ENCODE peak calls at places on chromosomes 4 and X, in eight cellular contexts. T, S, N, Z, J, V, D and I are unnamed samples. For H3K4me1, the result is how much of the 10 kb centered on the place peaks cover.

GRCh38 chrX:150032742-150033141 is 94.5 kb upstream of the EOLA2 start:
- DNase-seq in T (no peak), S (no peak), N (peak), Z (no peak), J (no peak), V (peak), D (no peak), I (no peak)

GRCh38 chrX:151776113-151776790 is 41.7 kb downstream of the CNGA2 start:
- DNase-seq in T (no peak), S (no peak), N (no peak), Z (no peak), J (no peak), V (no peak), D (no peak), I (no peak)

GRCh38 chr4:106852416-106852815 is 183.7 kb downstream of the DKK2 start:
- DNase-seq in T (no peak), S (no peak), N (no peak), Z (no peak), J (no peak), V (no peak), D (no peak), I (no peak)

GRCh38 chr4:41360911-41361830 is 104.4 kb downstream of the UCHL1 start:
- DNase-seq in T (peak), S (peak), N (peak), Z (no peak), J (peak), V (peak), D (peak), I (no peak)

GRCh38 chr4:174540175-174540574 is 17.9 kb upstream of the HPGD start:
- DNase-seq in T (no peak), S (no peak), N (no peak), Z (no peak), J (no peak), V (no peak), D (no peak), I (no peak)

GRCh38 chr4:65954416-65954815 is 284.1 kb upstream of the EPHA5 start:
- DNase-seq in T (no peak), S (no peak), N (no peak), Z (no peak), J (no peak), V (no peak), D (no peak), I (no peak)

GRCh38 chr4:100117749-100118148 is 72.5 kb downstream of the DDIT4L start:
- DNase-seq in T (no peak), S (no peak), N (peak), Z (no peak), J (no peak), V (peak), D (no peak), I (no peak)

GRCh38 chr4:135741583-135741982 is 1540.0 kb upstream of the PABPC4L start:
- DNase-seq in T (no peak), S (no peak), N (no peak), Z (no peak), J (no peak), V (no peak), D (no peak), I (no peak)

GRCh38 chr4:28518781-28519180 is 1658.1 kb downstream of the STIM2 start:
- DNase-seq in T (no peak), S (no peak), N (no peak), Z (no peak), J (no peak), V (no peak), D (no peak), I (no peak)

GRCh38 chr4:1661695-1662094 is 22.4 kb downstream of the FAM53A start:
- DNase-seq in T (no peak), S (no peak), N (no peak), Z (peak), J (no peak), V (no peak), D (no peak), I (no peak)

GRCh38 chr4:8737075-8737474 is 134.6 kb downstream of the HMX1 start:
- DNase-seq in T (no peak), S (no peak), N (no peak), Z (no peak), J (peak), V (no peak), D (no peak), I (peak)

GRCh38 chr4:180057891-180058643 is 2185.1 kb upstream of the TENM3 start:
- DNase-seq in T (peak), S (peak), N (no peak), Z (no peak), J (no peak), V (peak), D (no peak), I (no peak)

GRCh38 chr4:166195101-166195500 is 322.1 kb downstream of the TLL1 start:
- DNase-seq in T (no peak), S (no peak), N (no peak), Z (no peak), J (no peak), V (no peak), D (no peak), I (no peak)

GRCh38 chrX:101668143-101668542 is 8.5 kb upstream of the ARMCX2 start:
- DNase-seq in T (no peak), S (no peak), N (no peak), Z (no peak), J (no peak), V (no peak), D (no peak), I (no peak)

GRCh38 chr4:132792305-132792704 is 356.8 kb upstream of the PCDH10 start:
- DNase-seq in T (no peak), S (no peak), N (no peak), Z (no peak), J (no peak), V (no peak), D (no peak), I (no peak)

GRCh38 chrX:20829665-20830481 is 544.3 kb upstream of the CNKSR2 start:
- DNase-seq in T (no peak), S (no peak), N (no peak), Z (no peak), J (no peak), V (peak), D (no peak), I (no peak)

GRCh38 chrX:140799216-140799615 is 89.7 kb downstream of the LINC00632 start:
- DNase-seq in T (no peak), S (no peak), N (no peak), Z (no peak), J (no peak), V (no peak), D (no peak), I (no peak)

GRCh38 chr4:146032234-146032860 is 93.7 kb upstream of the ZNF827 start:
- DNase-seq in T (no peak), S (no peak), N (no peak), Z (no peak), J (no peak), V (no peak), D (no peak), I (no peak)

GRCh38 chr4:1056671-1057402 is 45.4 kb downstream of the FGFRL1 start:
- DNase-seq in T (no peak), S (no peak), N (no peak), Z (no peak), J (no peak), V (no peak), D (no peak), I (no peak)

GRCh38 chrX:12956704-12957541 is 18.0 kb upstream of the TMSB4X start:
- DNase-seq in T (no peak), S (no peak), N (peak), Z (no peak), J (no peak), V (peak), D (no peak), I (no peak)

GRCh38 chrX:69556094-69557011 is 52.2 kb downstream of the NALF2 start:
- DNase-seq in T (no peak), S (no peak), N (no peak), Z (peak), J (no peak), V (peak), D (peak), I (no peak)

GRCh38 chrX:122418758-122419157 is 765.3 kb upstream of the GRIA3 start:
- DNase-seq in T (no peak), S (no peak), N (no peak), Z (no peak), J (no peak), V (no peak), D (no peak), I (no peak)

GRCh38 chr4:56164921-56165320 is 216.2 kb downstream of the CEP135 start:
- DNase-seq in T (no peak), S (no peak), N (no peak), Z (no peak), J (no peak), V (no peak), D (no peak), I (no peak)

GRCh38 chr4:162061214-162061613 is 102.6 kb downstream of the FSTL5 start:
- DNase-seq in T (no peak), S (no peak), N (peak), Z (no peak), J (no peak), V (no peak), D (no peak), I (no peak)

GRCh38 chr4:3168029-3168428 is 80.9 kb upstream of the MSANTD1 start:
- DNase-seq in T (no peak), S (no peak), N (no peak), Z (no peak), J (no peak), V (no peak), D (no peak), I (no peak)

DNA sequence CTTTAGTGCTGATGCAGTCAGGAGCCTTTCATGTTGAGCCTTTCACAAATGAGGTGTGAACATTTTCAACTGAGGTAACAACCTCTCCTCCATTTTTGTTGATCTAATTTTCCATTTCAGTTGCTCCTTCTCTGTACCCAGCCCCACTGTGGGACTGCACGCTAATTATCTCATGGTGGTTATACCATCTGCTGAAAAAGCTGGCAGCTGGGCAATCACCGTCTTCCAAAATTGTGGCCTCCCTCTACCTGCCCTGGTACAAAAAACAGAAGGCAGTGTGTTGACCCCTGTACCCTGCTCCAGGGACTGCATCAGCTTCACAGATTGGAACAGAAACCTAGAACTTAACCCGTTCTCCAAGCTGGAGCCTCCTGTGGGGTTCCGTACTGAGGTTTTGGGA is 72.4 kb upstream of the LONRF3 start:
- DNase-seq in T (no peak), S (no peak), N (no peak), Z (no peak), J (no peak), V (no peak), D (no peak), I (no peak)
- TF ChIP-seq CTCF in T (no peak), S (no peak), N (no peak), Z (no peak), J (no peak), V (no peak), D (no peak), I (no peak)

GRCh38 chr4:108007984-108008383 is 18.3 kb downstream of the HADH start:
- DNase-seq in T (no peak), S (no peak), N (no peak), Z (no peak), J (no peak), V (no peak), D (no peak), I (peak)

GRCh38 chr4:108004646-108005045 is 15.0 kb downstream of the HADH start:
- DNase-seq in T (no peak), S (no peak), N (no peak), Z (no peak), J (no peak), V (no peak), D (no peak), I (no peak)

GRCh38 chr4:108006361-108006760 is 16.7 kb downstream of the HADH start:
- DNase-seq in T (no peak), S (no peak), N (no peak), Z (no peak), J (no peak), V (no peak), D (no peak), I (peak)

GRCh38 chr4:108001540-108001939 is 11.9 kb downstream of the HADH start:
- DNase-seq in T (no peak), S (no peak), N (no peak), Z (no peak), J (no peak), V (no peak), D (no peak), I (no peak)

GRCh38 chr4:108003964-108004630 is 14.4 kb downstream of the HADH start:
- DNase-seq in T (no peak), S (no peak), N (no peak), Z (no peak), J (no peak), V (no peak), D (no peak), I (no peak)
- H3K4me1 ChIP-seq in T (under half), S (half or more), N (under half), Z (under half), J (under half), V (under half), D (under half), I (under half)

GRCh38 chr4:80213117-80213815 is 16.0 kb downstream of the PRDM8 start:
- DNase-seq in T (no peak), S (no peak), N (no peak), Z (no peak), J (no peak), V (no peak), D (no peak), I (no peak)

GRCh38 chr4:80216100-80216761 is 18.9 kb downstream of the PRDM8 start:
- DNase-seq in T (no peak), S (no peak), N (no peak), Z (no peak), J (no peak), V (no peak), D (no peak), I (no peak)

GRCh38 chr4:80210549-80210948 is 13.2 kb downstream of the PRDM8 start:
- DNase-seq in T (no peak), S (no peak), N (no peak), Z (no peak), J (no peak), V (no peak), D (no peak), I (no peak)

GRCh38 chr4:80219301-80220025 is 22.2 kb downstream of the PRDM8 start:
- DNase-seq in T (no peak), S (no peak), N (no peak), Z (no peak), J (no peak), V (no peak), D (no peak), I (no peak)

DNA sequence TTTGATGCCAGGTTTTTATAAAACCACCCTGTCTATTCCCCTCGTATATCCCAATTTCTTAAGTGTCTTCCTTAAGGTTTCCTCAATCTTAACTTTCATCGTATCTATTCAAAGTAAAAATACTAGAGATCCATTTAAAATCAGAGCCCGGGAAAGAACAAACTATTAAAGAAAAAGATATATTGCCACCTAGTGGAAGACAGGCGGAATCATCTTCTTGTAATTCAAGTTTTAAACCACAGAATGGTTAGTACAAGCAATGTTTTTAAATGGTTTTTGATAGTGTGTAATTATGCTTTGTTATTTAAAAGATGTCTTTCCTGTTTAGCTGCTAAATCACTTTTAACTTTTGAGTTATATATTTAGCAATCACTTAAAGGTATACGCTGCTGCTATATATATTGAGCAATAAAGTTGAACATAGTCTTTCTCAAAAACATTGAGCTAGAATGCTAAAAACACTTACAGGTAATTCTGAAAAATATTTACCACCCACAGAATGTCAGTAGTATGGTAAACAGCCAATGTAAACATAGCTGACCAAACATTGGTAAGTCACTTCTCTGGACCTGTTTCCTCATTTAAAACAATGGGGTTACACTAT is 18.2 kb downstream of the PRDM8 start:
- DNase-seq in T (no peak), S (no peak), N (peak), Z (peak), J (no peak), V (peak), D (no peak), I (no peak)
- TF ChIP-seq CTCF in T (peak), S (peak), N (peak), Z (peak), J (peak), V (peak), D (peak), I (peak)

GRCh38 chr4:99088485-99089365 is at the start of gene ADH5:
- DNase-seq in T (peak), S (peak), N (peak), Z (peak), J (peak), V (peak), D (peak), I (peak)
- H3K4me1 ChIP-seq in T (under half), S (under half), N (under half), Z (under half), J (under half), V (under half), D (under half), I (half or more)

GRCh38 chr4:7390906-7391636 is 43.7 kb downstream of the PSAPL1 start:
- DNase-seq in T (no peak), S (no peak), N (no peak), Z (no peak), J (peak), V (no peak), D (no peak), I (no peak)

GRCh38 chr4:7394184-7394575 is 40.5 kb downstream of the PSAPL1 start:
- DNase-seq in T (no peak), S (no peak), N (no peak), Z (no peak), J (no peak), V (no peak), D (no peak), I (no peak)

GRCh38 chr4:7393491-7394183 is 41.1 kb downstream of the PSAPL1 start:
- DNase-seq in T (no peak), S (no peak), N (no peak), Z (no peak), J (no peak), V (no peak), D (no peak), I (no peak)

GRCh38 chr4:7391637-7392437 is 42.9 kb downstream of the PSAPL1 start:
- DNase-seq in T (no peak), S (no peak), N (no peak), Z (no peak), J (peak), V (no peak), D (no peak), I (no peak)

DNA sequence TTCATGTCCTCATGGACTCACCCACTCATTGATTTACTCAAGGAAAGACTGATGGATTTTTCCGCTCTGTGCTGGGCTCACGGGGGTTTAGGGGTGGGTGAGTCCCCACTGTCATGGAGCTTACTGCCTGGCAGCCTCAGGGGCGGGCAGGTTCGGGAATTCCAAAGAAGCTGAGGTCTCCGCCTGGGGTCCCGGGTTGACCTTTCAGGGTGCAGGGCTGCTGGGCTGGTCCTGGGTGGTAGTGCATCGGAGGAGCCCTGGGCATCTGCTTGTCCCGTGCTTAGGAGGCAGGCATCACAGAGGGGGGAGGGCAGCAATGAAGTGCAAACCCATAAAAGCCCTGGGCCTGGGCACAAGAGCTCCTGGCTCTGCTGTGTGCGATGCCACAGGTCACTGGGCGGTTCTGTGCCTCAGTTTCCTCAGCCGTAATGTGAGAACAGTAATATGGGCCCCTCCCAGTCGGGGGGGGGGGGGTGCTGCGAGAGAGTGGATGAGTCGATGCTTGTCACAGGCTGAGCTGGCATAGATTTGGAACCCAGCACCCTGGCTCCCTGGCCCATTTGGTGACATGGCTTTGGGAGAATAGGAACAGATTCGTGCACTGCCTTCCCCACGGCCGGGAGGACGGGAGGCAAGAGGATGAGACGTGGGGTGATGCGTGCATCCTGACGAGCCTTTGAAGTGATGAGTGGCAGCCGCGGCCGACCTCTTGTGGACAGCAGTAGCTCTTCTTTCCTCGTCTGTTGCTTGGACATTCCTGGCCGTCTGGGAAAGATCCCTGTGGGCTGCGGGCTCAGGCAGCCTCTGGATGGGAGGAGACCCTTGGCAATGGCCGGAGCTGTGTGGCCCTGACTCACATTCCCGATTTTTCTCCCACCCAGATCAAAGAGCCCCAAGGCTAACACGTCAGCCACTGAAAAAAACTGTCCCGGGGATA is 42.0 kb downstream of the PSAPL1 start:
- DNase-seq in T (no peak), S (peak), N (no peak), Z (no peak), J (peak), V (no peak), D (peak), I (no peak)
- TF ChIP-seq CTCF in T (no peak), S (no peak), N (no peak), Z (peak), J (no peak), V (no peak), D (peak), I (no peak)

DNA sequence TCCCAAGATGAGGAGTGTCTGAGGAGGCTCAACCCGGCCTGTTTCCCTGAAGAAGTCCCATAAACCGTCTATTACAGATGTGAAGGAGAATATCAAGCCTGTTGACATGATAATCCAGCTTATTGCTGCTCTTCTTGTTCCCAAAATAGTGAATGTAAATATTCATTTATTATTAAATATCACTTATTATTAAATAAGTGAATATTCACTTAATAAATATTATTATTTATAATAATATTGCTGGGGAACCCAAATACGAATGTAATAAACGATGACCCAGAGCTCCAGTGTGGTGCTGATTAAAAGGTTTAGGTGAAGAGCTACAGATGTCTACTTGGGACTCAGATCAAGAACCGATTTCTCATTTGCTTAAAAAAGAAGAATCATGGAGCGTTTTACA is 23.8 kb upstream of the SORBS2 start:
- DNase-seq in T (no peak), S (no peak), N (no peak), Z (no peak), J (no peak), V (no peak), D (no peak), I (no peak)
- H3K4me1 ChIP-seq in T (half or more), S (under half), N (half or more), Z (half or more), J (under half), V (under half), D (under half), I (under half)

GRCh38 chr4:25235401-25235800 is 1.6 kb downstream of the PI4K2B start:
- DNase-seq in T (no peak), S (no peak), N (no peak), Z (no peak), J (no peak), V (no peak), D (no peak), I (no peak)

GRCh38 chr4:25236971-25237370 is 3.1 kb downstream of the PI4K2B start:
- DNase-seq in T (no peak), S (no peak), N (no peak), Z (no peak), J (no peak), V (peak), D (no peak), I (no peak)

GRCh38 chr4:25234390-25235367 is 846 bp downstream of the PI4K2B start:
- DNase-seq in T (peak), S (peak), N (peak), Z (peak), J (peak), V (peak), D (peak), I (no peak)

GRCh38 chr4:25233194-25233593 is 639 bp upstream of the PI4K2B start:
- DNase-seq in T (no peak), S (no peak), N (no peak), Z (no peak), J (no peak), V (no peak), D (no peak), I (no peak)

GRCh38 chr4:25233737-25234389 is at the start of gene PI4K2B:
- DNase-seq in T (peak), S (peak), N (peak), Z (peak), J (peak), V (peak), D (peak), I (peak)
- TF ChIP-seq CTCF in T (no peak), S (no peak), N (no peak), Z (peak), J (no peak), V (no peak), D (no peak), I (no peak)